ENCODE peak calls at places on chromosomes 12 and 14, in five cellular contexts. X is activated CD8-positive, alpha-beta memory T cell treated with anti-CD3 and anti-CD28 coated beads, Interleukin-2, amount 10 ng/mL, durations not matched to agents 7 days and 5 days; P is A549; F is Panc1; E is effector memory CD8-positive, alpha-beta T cell. J is an unnamed sample.

GRCh38 chr14:58467575-58467974 is 40.1 kb downstream of the KIAA0586 start:
- ATAC-seq in X (no peak), P (peak; percentile 38), F (no peak), E (no peak), J (no peak)

GRCh38 chr14:105900398-105901160 is 374.2 kb downstream of the TMEM121 start:
- ATAC-seq in X (no peak), P (no peak), F (no peak), E (no peak), J (no peak)

GRCh38 chr12:132622437-132623071 is 4.0 kb downstream of the P2RX2 start:
- ATAC-seq in X (peak; percentile 24), P (no peak), F (peak; percentile 32), E (no peak), J (peak; percentile 56)

GRCh38 chr14:65230287-65230728 is 128.0 kb upstream of the MAX start:
- ATAC-seq in X (no peak), P (peak; percentile 36), F (peak; percentile 52), E (no peak), J (no peak)

GRCh38 chr12:75305412-75306332 is 24.5 kb downstream of the CAPS2 start:
- ATAC-seq in X (no peak), P (no peak), F (no peak), E (no peak), J (no peak)

GRCh38 chr12:96261557-96261956 is 67.4 kb downstream of the ELK3 start:
- ATAC-seq in X (no peak), P (no peak), F (no peak), E (no peak), J (no peak)

GRCh38 chr14:23428686-23429495 is 6.6 kb downstream of the MYH7 start:
- ATAC-seq in X (no peak), P (no peak), F (no peak), E (no peak), J (no peak)

GRCh38 chr12:130965214-130965613 is 11.5 kb downstream of the ADGRD1 start:
- ATAC-seq in X (no peak), P (no peak), F (no peak), E (no peak), J (no peak)

GRCh38 chr14:71056168-71056567 is 148.9 kb downstream of the PCNX1 start:
- ATAC-seq in X (no peak), P (no peak), F (no peak), E (no peak), J (no peak)

GRCh38 chr12:50566066-50566465 is 61.3 kb downstream of the DIP2B start:
- ATAC-seq in X (no peak), P (no peak), F (no peak), E (no peak), J (no peak)

GRCh38 chr14:34181308-34181707 is 230.4 kb upstream of the EGLN3 start:
- ATAC-seq in X (no peak), P (no peak), F (no peak), E (no peak), J (no peak)

GRCh38 chr12:44960423-44960822 is 84.3 kb upstream of the NELL2 start:
- ATAC-seq in X (no peak), P (no peak), F (no peak), E (no peak), J (no peak)

GRCh38 chr12:56417739-56418138 is 31.5 kb downstream of the TIMELESS start:
- ATAC-seq in X (no peak), P (no peak), F (no peak), E (no peak), J (no peak)

GRCh38 chr12:47801170-47801903 is 18.4 kb downstream of the HDAC7 start:
- ATAC-seq in X (no peak), P (peak; percentile 45), F (no peak), E (no peak), J (peak; percentile 27)

GRCh38 chr12:103181366-103182152 is 224.1 kb downstream of the ASCL1 start:
- ATAC-seq in X (no peak), P (no peak), F (no peak), E (no peak), J (no peak)

GRCh38 chr12:57894577-57895292 is 46.6 kb upstream of the ATP23 start:
- ATAC-seq in X (no peak), P (no peak), F (no peak), E (no peak), J (no peak)

GRCh38 chr14:85276829-85277228 is 253.1 kb upstream of the FLRT2 start:
- ATAC-seq in X (no peak), P (no peak), F (no peak), E (no peak), J (no peak)

GRCh38 chr14:69268763-69269162 is 8.8 kb downstream of the GALNT16 start:
- ATAC-seq in X (no peak), P (no peak), F (no peak), E (no peak), J (peak; percentile 31)

GRCh38 chr14:35326364-35326763 is 34.2 kb downstream of the PSMA6 start:
- ATAC-seq in X (no peak), P (no peak), F (no peak), E (no peak), J (no peak)

GRCh38 chr12:58847876-58848600 is 72.3 kb downstream of the LRIG3 start:
- ATAC-seq in X (no peak), P (no peak), F (no peak), E (no peak), J (peak; percentile 33)

GRCh38 chr12:18108611-18109010 is 18.6 kb upstream of the RERGL start:
- ATAC-seq in X (no peak), P (no peak), F (no peak), E (no peak), J (no peak)

GRCh38 chr14:75476274-75476995 is 45.8 kb upstream of the BATF start:
- ATAC-seq in X (no peak), P (peak; percentile 31), F (no peak), E (no peak), J (peak; percentile 44)

GRCh38 chr14:94145902-94146527 is 16.6 kb upstream of the IFI27L2 start:
- ATAC-seq in X (no peak), P (no peak), F (no peak), E (no peak), J (no peak)

GRCh38 chr14:43166163-43166562 is 1340.9 kb downstream of the FSCB start:
- ATAC-seq in X (no peak), P (no peak), F (no peak), E (no peak), J (no peak)

GRCh38 chr14:81859071-81859470 is 325.4 kb upstream of the SEL1L start:
- ATAC-seq in X (no peak), P (no peak), F (no peak), E (no peak), J (no peak)

GRCh38 chr12:66449531-66449930 is 147.2 kb downstream of the HELB start:
- ATAC-seq in X (no peak), P (no peak), F (no peak), E (no peak), J (no peak)

GRCh38 chr12:4027412-4027811 is 154.2 kb upstream of the PARP11 start:
- ATAC-seq in X (peak; percentile 44), P (no peak), F (no peak), E (peak; percentile 66), J (no peak)

GRCh38 chr12:31672521-31672920 is 13.0 kb downstream of the ETFBKMT start:
- ATAC-seq in X (no peak), P (no peak), F (no peak), E (no peak), J (no peak)

GRCh38 chr12:3019005-3019680 is 58.0 kb upstream of the TSPAN9 start:
- ATAC-seq in X (no peak), P (peak; percentile 25), F (no peak), E (no peak), J (no peak)

GRCh38 chr12:122593910-122594309 is 66.9 kb downstream of the KNTC1 start:
- ATAC-seq in X (peak; percentile 57), P (no peak), F (no peak), E (no peak), J (no peak)

GRCh38 chr12:28104338-28104737 is 85.9 kb upstream of the CCDC91 start:
- ATAC-seq in X (no peak), P (no peak), F (no peak), E (no peak), J (no peak)

GRCh38 chr14:56173360-56173922 is 55.2 kb downstream of the PELI2 start:
- ATAC-seq in X (peak; percentile 45), P (no peak), F (no peak), E (peak; percentile 16), J (no peak)

GRCh38 chr14:82052778-82053177 is 519.1 kb upstream of the SEL1L start:
- ATAC-seq in X (no peak), P (no peak), F (no peak), E (no peak), J (no peak)

J was measured in esophagus mucosa.